ENCODE peak calls at places on chromosomes 3 and 15, in eight cellular contexts. One of them, this sample, is unnamed.

GRCh38 chr15:81304226-81304625 is 19.7 kb downstream of the STARD5 start:
- DNase-seq in left lung: peak
- DNase-seq in endothelial cell: no peak
- DNase-seq in RWPE1: no peak
- DNase-seq in epithelial cell of esophagus: peak
- DNase-seq in coronary artery: no peak
- DNase-seq in astrocyte of the spinal cord: peak
- DNase-seq in astrocyte: peak
- DNase-seq in this sample: no peak

GRCh38 chr3:57557088-57557537 is 1.0 kb downstream of the PDE12 start:
- DNase-seq in RWPE1: no peak
- DNase-seq in endothelial cell: peak
- DNase-seq in astrocyte: peak
- DNase-seq in astrocyte of the spinal cord: peak
- DNase-seq in left lung: no peak
- DNase-seq in coronary artery: no peak
- DNase-seq in epithelial cell of esophagus: peak
- DNase-seq in this sample: peak

GRCh38 chr3:123258811-123259420 is 57.2 kb downstream of the SEC22A start:
- DNase-seq in coronary artery: no peak
- DNase-seq in endothelial cell: no peak
- DNase-seq in epithelial cell of esophagus: peak
- DNase-seq in astrocyte of the spinal cord: peak
- DNase-seq in astrocyte: peak
- DNase-seq in left lung: no peak
- DNase-seq in RWPE1: peak
- DNase-seq in this sample: no peak

GRCh38 chr3:107542665-107543064 is 19.9 kb downstream of the BBX start:
- DNase-seq in astrocyte of the spinal cord: no peak
- DNase-seq in epithelial cell of esophagus: no peak
- DNase-seq in endothelial cell: no peak
- DNase-seq in left lung: no peak
- DNase-seq in coronary artery: no peak
- DNase-seq in RWPE1: no peak
- DNase-seq in astrocyte: no peak
- DNase-seq in this sample: no peak

GRCh38 chr3:119601154-119601553 is 3.5 kb downstream of the PLA1A start:
- DNase-seq in epithelial cell of esophagus: no peak
- DNase-seq in RWPE1: no peak
- DNase-seq in left lung: no peak
- DNase-seq in astrocyte: no peak
- DNase-seq in endothelial cell: no peak
- DNase-seq in coronary artery: no peak
- DNase-seq in astrocyte of the spinal cord: no peak
- DNase-seq in this sample: no peak

GRCh38 chr3:177345049-177345972 is 148.0 kb upstream of the TBL1XR1 start:
- DNase-seq in coronary artery: peak
- DNase-seq in epithelial cell of esophagus: peak
- DNase-seq in RWPE1: peak
- DNase-seq in astrocyte: peak
- DNase-seq in astrocyte of the spinal cord: peak
- DNase-seq in left lung: peak
- DNase-seq in endothelial cell: peak
- DNase-seq in this sample: no peak

GRCh38 chr3:52210550-52211046 is 12.6 kb downstream of the ALAS1 start:
- DNase-seq in epithelial cell of esophagus: peak
- DNase-seq in endothelial cell: no peak
- DNase-seq in RWPE1: no peak
- DNase-seq in left lung: no peak
- DNase-seq in astrocyte of the spinal cord: no peak
- DNase-seq in astrocyte: no peak
- DNase-seq in coronary artery: no peak
- DNase-seq in this sample: no peak

GRCh38 chr3:45110185-45110833 is 35.9 kb downstream of the CDCP1 start:
- DNase-seq in astrocyte: no peak
- DNase-seq in epithelial cell of esophagus: no peak
- DNase-seq in RWPE1: no peak
- DNase-seq in astrocyte of the spinal cord: peak
- DNase-seq in coronary artery: no peak
- DNase-seq in left lung: no peak
- DNase-seq in endothelial cell: no peak
- DNase-seq in this sample: no peak

GRCh38 chr3:159263750-159264561 is 462.1 kb downstream of the MFSD1 start:
- DNase-seq in RWPE1: peak
- DNase-seq in astrocyte of the spinal cord: peak
- DNase-seq in coronary artery: no peak
- DNase-seq in endothelial cell: peak
- DNase-seq in epithelial cell of esophagus: peak
- DNase-seq in astrocyte: peak
- DNase-seq in left lung: no peak
- DNase-seq in this sample: no peak

GRCh38 chr3:184176377-184177330 is 2.0 kb downstream of the AP2M1 start:
- DNase-seq in endothelial cell: peak
- DNase-seq in epithelial cell of esophagus: peak
- DNase-seq in coronary artery: peak
- DNase-seq in astrocyte: peak
- DNase-seq in left lung: peak
- DNase-seq in RWPE1: peak
- DNase-seq in astrocyte of the spinal cord: peak
- DNase-seq in this sample: no peak

GRCh38 chr15:59388670-59389069 is 16.0 kb upstream of the MYO1E start:
- DNase-seq in left lung: no peak
- DNase-seq in epithelial cell of esophagus: peak
- DNase-seq in coronary artery: no peak
- DNase-seq in endothelial cell: no peak
- DNase-seq in astrocyte: no peak
- DNase-seq in RWPE1: peak
- DNase-seq in astrocyte of the spinal cord: peak
- DNase-seq in this sample: no peak

GRCh38 chr3:42050126-42050525 is 41.0 kb upstream of the TRAK1 start:
- DNase-seq in astrocyte of the spinal cord: no peak
- DNase-seq in astrocyte: no peak
- DNase-seq in coronary artery: no peak
- DNase-seq in left lung: no peak
- DNase-seq in epithelial cell of esophagus: no peak
- DNase-seq in endothelial cell: no peak
- DNase-seq in RWPE1: no peak
- DNase-seq in this sample: no peak

GRCh38 chr3:47019201-47019600 is 39.7 kb downstream of the NBEAL2 start:
- DNase-seq in epithelial cell of esophagus: peak
- DNase-seq in coronary artery: no peak
- DNase-seq in astrocyte: no peak
- DNase-seq in RWPE1: no peak
- DNase-seq in left lung: no peak
- DNase-seq in endothelial cell: no peak
- DNase-seq in astrocyte of the spinal cord: no peak
- DNase-seq in this sample: no peak

GRCh38 chr3:126356373-126357298 is 572 bp downstream of the KLF15 start:
- DNase-seq in coronary artery: peak
- DNase-seq in astrocyte: no peak
- DNase-seq in epithelial cell of esophagus: no peak
- DNase-seq in astrocyte of the spinal cord: no peak
- DNase-seq in left lung: no peak
- DNase-seq in RWPE1: no peak
- DNase-seq in endothelial cell: no peak
- DNase-seq in this sample: peak

GRCh38 chr15:101431301-101431700 is 58.2 kb downstream of the PCSK6 start:
- DNase-seq in coronary artery: no peak
- DNase-seq in RWPE1: no peak
- DNase-seq in epithelial cell of esophagus: no peak
- DNase-seq in astrocyte: no peak
- DNase-seq in astrocyte of the spinal cord: no peak
- DNase-seq in endothelial cell: no peak
- DNase-seq in left lung: no peak
- DNase-seq in this sample: no peak

GRCh38 chr3:134903840-134904239 is 108.8 kb downstream of the EPHB1 start:
- DNase-seq in astrocyte: no peak
- DNase-seq in RWPE1: no peak
- DNase-seq in epithelial cell of esophagus: no peak
- DNase-seq in left lung: no peak
- DNase-seq in coronary artery: no peak
- DNase-seq in astrocyte of the spinal cord: no peak
- DNase-seq in endothelial cell: no peak
- DNase-seq in this sample: no peak

GRCh38 chr3:18135083-18135814 is 289.9 kb downstream of the SATB1 start:
- DNase-seq in astrocyte: peak
- DNase-seq in left lung: no peak
- DNase-seq in coronary artery: no peak
- DNase-seq in endothelial cell: no peak
- DNase-seq in epithelial cell of esophagus: peak
- DNase-seq in RWPE1: peak
- DNase-seq in astrocyte of the spinal cord: peak
- DNase-seq in this sample: no peak
- TF ChIP-seq CTCF in astrocyte: no peak
- TF ChIP-seq CTCF in left lung: no peak
- TF ChIP-seq CTCF in coronary artery: no peak
- TF ChIP-seq CTCF in endothelial cell: no peak
- TF ChIP-seq CTCF in epithelial cell of esophagus: no peak
- TF ChIP-seq CTCF in RWPE1: no peak
- TF ChIP-seq CTCF in astrocyte of the spinal cord: no peak
- TF ChIP-seq CTCF in this sample: no peak

GRCh38 chr3:138941259-138941885 is 5.6 kb downstream of the FOXL2 start:
- DNase-seq in left lung: no peak
- DNase-seq in epithelial cell of esophagus: peak
- DNase-seq in RWPE1: no peak
- DNase-seq in astrocyte of the spinal cord: peak
- DNase-seq in endothelial cell: peak
- DNase-seq in coronary artery: no peak
- DNase-seq in astrocyte: no peak
- DNase-seq in this sample: no peak

GRCh38 chr3:138938056-138938876 is 8.7 kb downstream of the FOXL2 start:
- DNase-seq in left lung: no peak
- DNase-seq in astrocyte: no peak
- DNase-seq in epithelial cell of esophagus: no peak
- DNase-seq in astrocyte of the spinal cord: no peak
- DNase-seq in coronary artery: no peak
- DNase-seq in endothelial cell: peak
- DNase-seq in RWPE1: no peak
- DNase-seq in this sample: peak

GRCh38 chr3:138938877-138939562 is 7.9 kb downstream of the FOXL2 start:
- DNase-seq in astrocyte of the spinal cord: no peak
- DNase-seq in RWPE1: no peak
- DNase-seq in endothelial cell: no peak
- DNase-seq in epithelial cell of esophagus: no peak
- DNase-seq in left lung: no peak
- DNase-seq in astrocyte: no peak
- DNase-seq in coronary artery: no peak
- DNase-seq in this sample: no peak

GRCh38 chr3:138940446-138940845 is 6.5 kb downstream of the FOXL2 start:
- DNase-seq in astrocyte: no peak
- DNase-seq in RWPE1: no peak
- DNase-seq in epithelial cell of esophagus: no peak
- DNase-seq in left lung: no peak
- DNase-seq in endothelial cell: no peak
- DNase-seq in coronary artery: no peak
- DNase-seq in astrocyte of the spinal cord: no peak
- DNase-seq in this sample: no peak

GRCh38 chr3:138939563-138940241 is 7.2 kb downstream of the FOXL2 start:
- DNase-seq in endothelial cell: peak
- DNase-seq in coronary artery: no peak
- DNase-seq in epithelial cell of esophagus: no peak
- DNase-seq in astrocyte of the spinal cord: no peak
- DNase-seq in left lung: no peak
- DNase-seq in astrocyte: no peak
- DNase-seq in RWPE1: no peak
- DNase-seq in this sample: no peak
- TF ChIP-seq CTCF in endothelial cell: no peak
- TF ChIP-seq CTCF in coronary artery: no peak
- TF ChIP-seq CTCF in epithelial cell of esophagus: no peak
- TF ChIP-seq CTCF in astrocyte of the spinal cord: no peak
- TF ChIP-seq CTCF in left lung: no peak
- TF ChIP-seq CTCF in astrocyte: no peak
- TF ChIP-seq CTCF in RWPE1: no peak
- TF ChIP-seq CTCF in this sample: no peak

DNA sequence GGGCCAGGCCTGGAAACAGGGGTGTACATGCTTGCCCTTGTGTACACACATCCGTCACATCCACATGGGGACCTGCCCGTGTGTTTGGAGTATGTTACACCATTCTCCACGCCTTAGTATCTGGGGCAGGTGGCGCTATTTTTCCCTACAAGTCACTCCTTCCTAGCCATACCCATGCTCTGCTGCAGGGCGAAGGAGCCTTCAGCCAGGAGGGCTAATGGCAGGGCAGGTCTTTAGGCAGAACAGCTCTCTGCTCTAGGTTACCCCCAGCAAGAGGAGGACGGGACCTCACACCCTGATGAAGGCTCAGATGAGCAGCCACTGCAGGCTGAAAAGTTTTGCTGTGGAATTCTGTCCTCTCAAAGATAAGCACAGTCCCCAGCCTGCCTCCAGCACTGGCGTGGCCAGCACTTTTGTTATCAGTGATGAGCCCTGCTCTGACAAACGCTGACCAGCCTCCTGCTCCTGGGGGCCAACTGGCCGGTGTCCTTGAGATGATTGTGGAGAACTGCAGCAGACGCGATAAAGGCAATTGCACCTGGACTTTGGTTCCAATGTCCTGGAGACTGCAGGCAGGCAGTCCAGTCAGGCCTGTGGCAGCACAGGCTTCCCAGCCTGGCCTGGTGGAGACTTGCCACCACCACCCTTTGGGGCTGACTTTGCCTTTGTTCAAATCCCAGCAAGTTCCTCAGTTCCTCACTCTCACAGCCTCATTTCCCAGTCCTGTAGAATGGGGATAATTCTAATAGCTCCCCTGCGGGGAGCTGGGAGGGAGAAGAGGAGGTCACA is 19.8 kb upstream of the PIGZ start:
- DNase-seq in left lung: no peak
- DNase-seq in coronary artery: no peak
- DNase-seq in astrocyte: no peak
- DNase-seq in RWPE1: no peak
- DNase-seq in astrocyte of the spinal cord: no peak
- DNase-seq in endothelial cell: no peak
- DNase-seq in epithelial cell of esophagus: peak
- DNase-seq in this sample: no peak
- TF ChIP-seq CTCF in left lung: no peak
- TF ChIP-seq CTCF in coronary artery: no peak
- TF ChIP-seq CTCF in astrocyte: no peak
- TF ChIP-seq CTCF in RWPE1: no peak
- TF ChIP-seq CTCF in astrocyte of the spinal cord: no peak
- TF ChIP-seq CTCF in endothelial cell: no peak
- TF ChIP-seq CTCF in epithelial cell of esophagus: peak
- TF ChIP-seq CTCF in this sample: no peak

DNA sequence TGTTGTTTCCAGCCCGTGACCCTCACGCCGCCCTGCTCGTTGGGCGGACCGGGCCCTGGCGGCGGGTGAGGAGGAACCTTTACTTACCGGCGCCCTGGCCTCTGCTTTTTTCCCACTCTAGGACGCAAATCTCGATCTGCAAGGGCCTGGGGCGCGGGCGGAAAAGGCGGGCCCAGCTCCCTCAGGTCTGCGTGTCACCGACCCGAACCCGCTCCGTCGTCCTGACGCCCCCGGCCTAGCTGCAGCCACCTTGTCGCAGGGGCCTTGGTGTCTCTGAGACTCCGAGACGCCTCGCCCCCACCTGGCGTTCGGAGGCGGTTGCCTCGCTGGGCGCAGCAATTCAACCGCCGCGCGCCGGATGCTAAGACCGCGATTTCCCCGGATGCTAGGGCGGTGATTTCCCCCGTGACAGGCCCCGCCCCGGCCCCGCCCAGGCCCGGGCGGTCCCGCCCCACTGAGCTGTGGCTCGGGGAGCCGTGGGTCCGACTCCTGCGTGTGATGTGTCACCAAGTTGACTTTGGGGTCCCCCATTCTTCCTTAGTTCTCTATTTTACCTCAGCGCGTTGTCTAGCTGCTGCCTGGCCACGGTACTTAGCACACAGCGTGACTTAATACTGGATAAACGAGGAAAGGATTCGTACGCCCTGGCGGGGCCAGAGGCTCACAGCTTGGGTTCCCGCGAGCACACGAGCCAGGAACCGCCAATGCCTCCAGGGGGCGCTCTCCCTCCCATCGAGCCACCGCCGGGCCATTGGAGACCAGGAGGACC is at the start of gene RPL39L:
- DNase-seq in RWPE1: peak
- DNase-seq in astrocyte of the spinal cord: peak
- DNase-seq in left lung: peak
- DNase-seq in endothelial cell: peak
- DNase-seq in astrocyte: peak
- DNase-seq in coronary artery: peak
- DNase-seq in epithelial cell of esophagus: peak
- DNase-seq in this sample: peak
- TF ChIP-seq CTCF in RWPE1: peak
- TF ChIP-seq CTCF in astrocyte of the spinal cord: peak
- TF ChIP-seq CTCF in left lung: peak
- TF ChIP-seq CTCF in endothelial cell: peak
- TF ChIP-seq CTCF in astrocyte: peak
- TF ChIP-seq CTCF in coronary artery: peak
- TF ChIP-seq CTCF in epithelial cell of esophagus: peak
- TF ChIP-seq CTCF in this sample: no peak